ENCODE peak calls at places on chromosomes 16 and 17, in ten cellular contexts. T, Q, A, Y, N, U, H, Z, P and M are unnamed samples.

GRCh38 chr16:67538666-67539101 is 10.1 kb downstream of the RIPOR1 start:
- DNase-seq in T (no peak), Q (no peak), A (no peak), Y (no peak), N (no peak), U (no peak), H (no peak), Z (no peak), P (no peak), M (no peak)

GRCh38 chr17:16322636-16323035 is 30.6 kb downstream of the CENPV start:
- DNase-seq in T (no peak), Q (no peak), A (no peak), Y (no peak), N (no peak), U (no peak), H (no peak), Z (no peak), P (no peak), M (no peak)

GRCh38 chr16:76531236-76531635 is 254.0 kb downstream of the CNTNAP4 start:
- DNase-seq in T (no peak), Q (no peak), A (no peak), Y (no peak), N (no peak), U (no peak), H (no peak), Z (no peak), P (no peak), M (no peak)

GRCh38 chr16:70270176-70270575 is 18.4 kb upstream of the EXOSC6 start:
- DNase-seq in T (no peak), Q (no peak), A (no peak), Y (no peak), N (no peak), U (no peak), H (no peak), Z (no peak), P (no peak), M (no peak)

GRCh38 chr17:46972346-46972745 is 6.7 kb downstream of the RPRML start:
- DNase-seq in T (peak), Q (no peak), A (peak), Y (no peak), N (no peak), U (no peak), H (peak), Z (no peak), P (no peak), M (no peak)

GRCh38 chr17:59903455-59903854 is 10.5 kb downstream of the RPS6KB1 start:
- DNase-seq in T (no peak), Q (no peak), A (no peak), Y (no peak), N (no peak), U (no peak), H (no peak), Z (no peak), P (no peak), M (no peak)

GRCh38 chr16:57479422-57480126 is 6.7 kb downstream of the DOK4 start:
- DNase-seq in T (peak), Q (no peak), A (peak), Y (no peak), N (no peak), U (peak), H (peak), Z (no peak), P (no peak), M (no peak)

GRCh38 chr16:29011112-29011511 is 26.3 kb downstream of the LAT start:
- DNase-seq in T (no peak), Q (no peak), A (no peak), Y (no peak), N (no peak), U (no peak), H (no peak), Z (no peak), P (no peak), M (no peak)

GRCh38 chr17:75625813-75626486 is 7.3 kb upstream of the SMIM5 start:
- DNase-seq in T (no peak), Q (no peak), A (peak), Y (no peak), N (peak), U (peak), H (no peak), Z (no peak), P (peak), M (no peak)

GRCh38 chr17:66411498-66411897 is 109.1 kb downstream of the PRKCA start:
- DNase-seq in T (no peak), Q (no peak), A (no peak), Y (no peak), N (no peak), U (no peak), H (no peak), Z (no peak), P (no peak), M (no peak)

GRCh38 chr17:74981979-74982662 is 5.3 kb upstream of the CDR2L start:
- DNase-seq in T (peak), Q (peak), A (peak), Y (peak), N (no peak), U (peak), H (peak), Z (peak), P (peak), M (peak)

GRCh38 chr17:28474035-28474640 is 694 bp downstream of the SLC13A2 start:
- DNase-seq in T (no peak), Q (no peak), A (no peak), Y (no peak), N (no peak), U (no peak), H (no peak), Z (no peak), P (no peak), M (no peak)

GRCh38 chr16:83970430-83970815 is 2.4 kb downstream of the NECAB2 start:
- DNase-seq in T (no peak), Q (no peak), A (no peak), Y (no peak), N (no peak), U (no peak), H (no peak), Z (no peak), P (no peak), M (no peak)

GRCh38 chr16:3797473-3797872 is 80.1 kb upstream of the TRAP1 start:
- DNase-seq in T (no peak), Q (no peak), A (no peak), Y (no peak), N (no peak), U (no peak), H (no peak), Z (no peak), P (no peak), M (no peak)

GRCh38 chr17:63702223-63702577 is 2.3 kb upstream of the LIMD2 start:
- DNase-seq in T (no peak), Q (peak), A (no peak), Y (no peak), N (no peak), U (no peak), H (no peak), Z (no peak), P (no peak), M (no peak)

GRCh38 chr16:67517661-67518423 is 10.8 kb upstream of the RIPOR1 start:
- DNase-seq in T (no peak), Q (no peak), A (no peak), Y (no peak), N (no peak), U (no peak), H (no peak), Z (no peak), P (no peak), M (no peak)

GRCh38 chr16:89453662-89454321 is 36.6 kb downstream of the ANKRD11 start:
- DNase-seq in T (no peak), Q (no peak), A (no peak), Y (no peak), N (no peak), U (no peak), H (no peak), Z (no peak), P (peak), M (no peak)